ENCODE peak calls at places on chromosomes 3 and 15, in eight cellular contexts. G, C, E, I, H, K, T and Z are unnamed samples.
A peak's percentile ranks its signal among the peaks of the same experiment; 100 is the strongest.

GRCh38 chr3:121648219-121648958 is 12.3 kb downstream of the HCLS1 start:
- DNase-seq in G (no peak), C (peak; percentile 51), E (no peak), I (no peak), H (peak; percentile 3), K (no peak), T (no peak), Z (no peak)

GRCh38 chr3:5197470-5198312 is 10.2 kb downstream of the EDEM1 start:
- DNase-seq in G (peak; percentile 76), C (peak; percentile 89), E (no peak), I (peak; percentile 72), H (no peak), K (no peak), T (no peak), Z (no peak)

GRCh38 chr3:12681586-12682371 is 17.9 kb upstream of the RAF1 start:
- DNase-seq in G (peak; percentile 92), C (peak; percentile 81), E (no peak), I (no peak), H (no peak), K (peak; percentile 72), T (no peak), Z (no peak)

GRCh38 chr15:75054172-75054897 is 30.9 kb downstream of the PPCDC start:
- DNase-seq in G (no peak), C (no peak), E (no peak), I (no peak), H (no peak), K (no peak), T (no peak), Z (no peak)

GRCh38 chr15:88701561-88702095 is 62.8 kb downstream of the ISG20 start:
- DNase-seq in G (no peak), C (peak; percentile 5), E (no peak), I (peak; percentile 45), H (no peak), K (peak; percentile 36), T (no peak), Z (no peak)

GRCh38 chr3:71189480-71189879 is 394.0 kb downstream of the FOXP1 start:
- DNase-seq in G (no peak), C (peak; percentile 49), E (no peak), I (no peak), H (no peak), K (peak; percentile 52), T (no peak), Z (no peak)

GRCh38 chr3:123819949-123820348 is 64.2 kb downstream of the MYLK start:
- DNase-seq in G (no peak), C (no peak), E (no peak), I (no peak), H (no peak), K (no peak), T (no peak), Z (no peak)

GRCh38 chr3:195697582-195698324 is 23.0 kb upstream of the MUC20 start:
- DNase-seq in G (peak; percentile 93), C (peak; percentile 96), E (no peak), I (no peak), H (no peak), K (peak; percentile 98), T (no peak), Z (no peak)

GRCh38 chr15:58537480-58537879 is 105.7 kb downstream of the LIPC start:
- DNase-seq in G (no peak), C (no peak), E (no peak), I (no peak), H (no peak), K (no peak), T (no peak), Z (no peak)

GRCh38 chr3:86937306-86937791 is 53.6 kb downstream of the VGLL3 start:
- DNase-seq in G (peak; percentile 99), C (peak; percentile 90), E (no peak), I (no peak), H (no peak), K (peak; percentile 39), T (no peak), Z (no peak)

GRCh38 chr15:56767315-56767714 is 34.0 kb upstream of the ZNF280D start:
- DNase-seq in G (no peak), C (peak; percentile 51), E (no peak), I (no peak), H (no peak), K (peak; percentile 34), T (no peak), Z (no peak)

GRCh38 chr15:82539690-82540054 is 585 bp downstream of the RPS17 start:
- DNase-seq in G (no peak), C (peak; percentile 14), E (no peak), I (no peak), H (no peak), K (peak; percentile 16), T (no peak), Z (no peak)

GRCh38 chr15:89129123-89129815 is 41.0 kb downstream of the ABHD2 start:
- DNase-seq in G (no peak), C (peak; percentile 52), E (peak; percentile 34), I (peak; percentile 65), H (peak; percentile 28), K (peak; percentile 47), T (peak; percentile 23), Z (no peak)

GRCh38 chr15:29857196-29857595 is 34.9 kb upstream of the TJP1 start:
- DNase-seq in G (peak; percentile 16), C (no peak), E (no peak), I (no peak), H (no peak), K (peak; percentile 52), T (no peak), Z (no peak)

GRCh38 chr3:99918720-99919119 is 101.1 kb downstream of the CMSS1 start:
- DNase-seq in G (no peak), C (no peak), E (no peak), I (no peak), H (no peak), K (no peak), T (no peak), Z (no peak)

GRCh38 chr3:5078151-5078550 is 43.9 kb upstream of the ARL8B start:
- DNase-seq in G (no peak), C (peak; percentile 20), E (no peak), I (no peak), H (peak; percentile 22), K (peak; percentile 20), T (no peak), Z (no peak)

GRCh38 chr3:154074966-154075365 is 46.2 kb upstream of the ARHGEF26 start:
- DNase-seq in G (no peak), C (no peak), E (no peak), I (no peak), H (no peak), K (no peak), T (no peak), Z (no peak)

GRCh38 chr3:47780727-47781325 is 867 bp downstream of the SMARCC1 start:
- DNase-seq in G (no peak), C (peak; percentile 40), E (peak; percentile 69), I (peak; percentile 26), H (peak; percentile 26), K (peak; percentile 41), T (no peak), Z (no peak)

GRCh38 chr3:59425942-59426341 is 376.1 kb upstream of the CFAP20DC start:
- DNase-seq in G (no peak), C (no peak), E (no peak), I (no peak), H (no peak), K (no peak), T (no peak), Z (no peak)

GRCh38 chr3:64190517-64191515 is 34.5 kb downstream of the PRICKLE2 start:
- DNase-seq in G (peak; percentile 94), C (peak; percentile 92), E (no peak), I (no peak), H (no peak), K (peak; percentile 95), T (no peak), Z (no peak)